ENCODE peak calls at places on chromosomes 1 and 21, in ten cellular contexts. H is NCI-H1105 treated with DMSO at 0.1 percent for 48 hours; O is heart left ventricle; Q is Caki2; S is GM04504; R is fibroblast of pulmonary artery; W is cardiac muscle cell; T is retina; U is stimulated activated CD4-positive, alpha-beta T cell treated with anti-CD3 and anti-CD28 coated beads, Interleukin-12 subunit alpha, Interleukin-12 subunit beta, amount 100 ng/mL, for 4 hours; K is T-helper 1 cell. F is an unnamed sample.

GRCh38 chr1:182962554-182963115 is 9.7 kb upstream of the SHCBP1L start:
- DNase-seq in W (peak), Q (peak), O (peak), K (no peak), T (peak), H (peak), S (peak), R (peak), U (no peak), F (peak)

GRCh38 chr1:10170362-10170665 is 40.1 kb upstream of the KIF1B start:
- DNase-seq in R (no peak), W (no peak), O (no peak), K (no peak), T (no peak), Q (no peak), S (no peak), U (no peak), H (no peak), F (no peak)

GRCh38 chr21:31429500-31429899 is 85.4 kb upstream of the TIAM1 start:
- DNase-seq in O (peak), R (no peak), K (no peak), Q (no peak), W (no peak), S (no peak), U (no peak), H (no peak), T (no peak), F (no peak)

GRCh38 chr1:42730988-42731387 is 9.0 kb downstream of the CLDN19 start:
- DNase-seq in O (no peak), U (peak), R (no peak), S (no peak), K (no peak), T (no peak), H (no peak), W (no peak), Q (peak), F (no peak)

GRCh38 chr1:196910208-196910607 is 22.4 kb downstream of the CFHR4 start:
- DNase-seq in W (no peak), T (no peak), K (no peak), S (no peak), Q (no peak), H (no peak), U (no peak), R (peak), O (no peak), F (no peak)

GRCh38 chr1:233732206-233732605 is 118.3 kb downstream of the KCNK1 start:
- DNase-seq in U (no peak), Q (no peak), T (no peak), H (no peak), R (no peak), O (no peak), S (no peak), K (no peak), W (no peak), F (no peak)

GRCh38 chr1:38138498-38139233 is 92.1 kb upstream of the POU3F1 start:
- DNase-seq in W (peak), H (peak), K (no peak), U (no peak), R (peak), Q (peak), S (peak), T (no peak), O (peak), F (peak)

GRCh38 chr1:183443025-183443424 is 24.8 kb upstream of the NMNAT2 start:
- DNase-seq in O (no peak), H (no peak), K (no peak), U (no peak), W (peak), R (peak), T (peak), S (no peak), Q (no peak), F (no peak)

GRCh38 chr1:8317647-8318360 is at the start of gene SLC45A1:
- DNase-seq in O (peak), U (peak), T (peak), S (no peak), Q (peak), H (peak), W (peak), R (peak), K (peak), F (peak)

GRCh38 chr1:198934901-198935301 is 296.1 kb downstream of the PTPRC start:
- DNase-seq in Q (no peak), U (no peak), O (no peak), H (peak), R (no peak), T (no peak), W (peak), S (no peak), K (peak), F (no peak)

GRCh38 chr1:21818661-21819060 is 6.6 kb downstream of the LDLRAD2 start:
- DNase-seq in K (no peak), Q (peak), W (peak), R (peak), H (no peak), U (peak), S (no peak), T (no peak), O (peak), F (peak)

GRCh38 chr1:16077430-16078245 is 4.2 kb upstream of the FAM131C start:
- DNase-seq in R (no peak), T (no peak), W (no peak), S (no peak), Q (no peak), H (no peak), O (no peak), K (no peak), U (no peak), F (peak)

GRCh38 chr1:65026235-65026634 is 59.9 kb upstream of the JAK1 start:
- DNase-seq in Q (no peak), T (no peak), K (no peak), W (peak), H (no peak), S (no peak), O (no peak), R (no peak), U (no peak), F (no peak)

GRCh38 chr21:37358392-37358791 is 8.2 kb upstream of the DYRK1A start:
- DNase-seq in R (peak), O (no peak), K (no peak), W (peak), U (no peak), H (no peak), S (no peak), T (no peak), Q (no peak), F (no peak)

GRCh38 chr1:204171751-204172178 is 5.6 kb upstream of the REN start:
- DNase-seq in O (no peak), Q (no peak), H (no peak), R (peak), U (no peak), S (peak), W (peak), K (no peak), T (no peak), F (no peak)

GRCh38 chr21:33761104-33762036 is 119.1 kb downstream of the ITSN1 start:
- DNase-seq in T (no peak), U (no peak), R (peak), Q (peak), H (no peak), W (peak), O (no peak), S (peak), K (no peak), F (peak)

GRCh38 chr1:231878737-231879136 is 252.1 kb downstream of the DISC1 start:
- DNase-seq in W (no peak), T (no peak), O (no peak), K (no peak), Q (no peak), R (no peak), H (no peak), S (no peak), U (no peak), F (no peak)

GRCh38 chr1:175015243-175015642 is 8.0 kb downstream of the MRPS14 start:
- DNase-seq in K (no peak), S (no peak), U (no peak), T (no peak), Q (no peak), R (peak), H (no peak), W (peak), O (no peak), F (no peak)

GRCh38 chr1:41714613-41715389 is 203.9 kb downstream of the HIVEP3 start:
- DNase-seq in W (no peak), Q (no peak), U (no peak), O (no peak), S (no peak), R (no peak), K (no peak), T (peak), H (no peak), F (no peak)

GRCh38 chr1:214990619-214991018 is 91.9 kb upstream of the KCNK2 start:
- DNase-seq in T (no peak), U (no peak), W (peak), O (no peak), H (no peak), R (peak), S (peak), Q (no peak), K (no peak), F (no peak)

GRCh38 chr1:240496941-240497340 is 115.0 kb downstream of the GREM2 start:
- DNase-seq in K (no peak), W (no peak), S (no peak), O (no peak), T (no peak), R (no peak), Q (no peak), U (no peak), H (no peak), F (no peak)

GRCh38 chr1:230509281-230509977 is 83.3 kb upstream of the PGBD5 start:
- DNase-seq in W (peak), U (no peak), H (no peak), S (peak), K (no peak), Q (peak), O (peak), R (peak), T (no peak), F (peak)

GRCh38 chr1:22625262-22625925 is 11.0 kb upstream of the C1QA start:
- DNase-seq in T (no peak), O (no peak), R (peak), U (no peak), S (no peak), Q (no peak), K (no peak), H (no peak), W (peak), F (no peak)

GRCh38 chr1:2786329-2787162 is 14.9 kb downstream of the TTC34 start:
- DNase-seq in O (no peak), Q (no peak), K (peak), T (peak), U (peak), S (no peak), R (no peak), W (no peak), H (peak), F (no peak)

GRCh38 chr1:225777583-225778411 is at the start of gene SRP9:
- DNase-seq in W (peak), S (peak), T (peak), U (peak), H (peak), O (peak), R (peak), Q (peak), K (peak), F (peak)

GRCh38 chr1:175287377-175287776 is 94.8 kb upstream of the KIAA0040 start:
- DNase-seq in H (no peak), U (no peak), W (no peak), S (no peak), O (no peak), K (no peak), Q (no peak), T (no peak), R (no peak), F (no peak)

GRCh38 chr21:46455575-46456385 is 2.9 kb upstream of the DIP2A start:
- DNase-seq in K (no peak), R (peak), H (no peak), U (no peak), O (peak), T (no peak), W (peak), Q (no peak), S (no peak), F (peak)

GRCh38 chr1:236608930-236609726 is 4.8 kb upstream of the HEATR1 start:
- DNase-seq in H (peak), K (no peak), T (peak), U (no peak), S (peak), Q (peak), W (peak), R (peak), O (peak), F (peak)

GRCh38 chr21:43858806-43859648 is 6.0 kb upstream of the AGPAT3 start:
- DNase-seq in W (no peak), S (no peak), R (no peak), U (no peak), Q (no peak), T (no peak), O (no peak), H (no peak), K (no peak), F (no peak)

GRCh38 chr1:154548028-154548427 is 10.4 kb downstream of the UBE2Q1 start:
- DNase-seq in K (no peak), Q (no peak), U (no peak), S (no peak), W (no peak), R (no peak), T (no peak), O (peak), H (no peak), F (peak)

GRCh38 chr1:26666855-26667254 is 29.0 kb upstream of the ARID1A start:
- DNase-seq in O (no peak), K (no peak), S (no peak), H (no peak), Q (no peak), W (peak), U (no peak), T (no peak), R (peak), F (no peak)

GRCh38 chr1:29743931-29744330 is 507.6 kb downstream of the PTPRU start:
- DNase-seq in T (no peak), W (no peak), H (no peak), K (no peak), R (no peak), Q (no peak), O (no peak), U (no peak), S (no peak), F (no peak)

GRCh38 chr1:242467556-242468145 is 56.8 kb downstream of the PLD5 start:
- DNase-seq in R (peak), H (peak), S (peak), U (peak), W (peak), Q (peak), O (peak), T (peak), K (no peak), F (peak)

GRCh38 chr1:184974086-184974836 is at the start of gene NIBAN1:
- DNase-seq in O (peak), U (peak), S (peak), R (peak), W (peak), H (no peak), Q (peak), K (peak), T (peak), F (peak)

GRCh38 chr1:64984106-64984505 is 17.8 kb upstream of the JAK1 start:
- DNase-seq in K (no peak), S (no peak), W (no peak), R (no peak), O (no peak), Q (no peak), U (no peak), H (no peak), T (no peak), F (no peak)

GRCh38 chr1:228695015-228695955 is 40.0 kb upstream of the RHOU start:
- DNase-seq in R (no peak), S (no peak), H (no peak), T (no peak), O (no peak), Q (peak), U (no peak), K (no peak), W (no peak), F (no peak)

GRCh38 chr1:41673355-41673754 is 188.9 kb upstream of the EDN2 start:
- DNase-seq in T (no peak), S (no peak), O (no peak), K (peak), Q (no peak), H (no peak), R (no peak), W (peak), U (no peak), F (no peak)

GRCh38 chr1:167789501-167789900 is 67.7 kb downstream of the MPZL1 start:
- DNase-seq in K (no peak), S (no peak), U (no peak), T (no peak), R (no peak), W (no peak), H (no peak), O (no peak), Q (no peak), F (no peak)

GRCh38 chr21:31220567-31220966 is 123.5 kb downstream of the TIAM1 start:
- DNase-seq in S (no peak), K (no peak), U (no peak), R (peak), H (peak), T (no peak), Q (no peak), W (peak), O (no peak), F (no peak)

F was measured in adrenal gland.